ENCODE peak calls at places on chromosomes 11 and 22, in four cellular contexts. R is IMR-90, P is testis, J is thyroid gland. O is an unnamed sample.

GRCh38 chr11:117915672-117916235 is 13.4 kb downstream of the TMPRSS13 start:
- DNase-seq in P (no peak), R (no peak), J (no peak), O (peak; percentile 54)

GRCh38 chr11:34564807-34565241 is 51.2 kb upstream of the ELF5 start:
- DNase-seq in P (peak; percentile 30), R (no peak), J (peak; percentile 15), O (no peak)

GRCh38 chr22:31537019-31537535 is 40.7 kb downstream of the SFI1 start:
- DNase-seq in J (no peak), R (no peak), P (no peak), O (no peak)

GRCh38 chr11:73866586-73866996 is 10.1 kb downstream of the COA4 start:
- DNase-seq in R (peak; percentile 93), J (no peak), P (no peak), O (no peak)

GRCh38 chr11:117905524-117905923 is 23.7 kb downstream of the TMPRSS13 start:
- DNase-seq in J (no peak), P (no peak), R (no peak), O (no peak)

GRCh38 chr11:61526229-61526628 is 17.7 kb downstream of the LRRC10B start:
- DNase-seq in J (no peak), R (no peak), P (no peak), O (no peak)

GRCh38 chr22:45804319-45804985 is 132.8 kb downstream of the ATXN10 start:
- DNase-seq in P (no peak), R (no peak), J (no peak), O (no peak)

GRCh38 chr11:40293655-40294342 is 1165.7 kb downstream of the LRRC4C start:
- DNase-seq in J (peak; percentile 80), R (peak; percentile 92), P (peak; percentile 81), O (no peak)

GRCh38 chr11:11084337-11084736 is 226.5 kb upstream of the ZBED5 start:
- DNase-seq in J (no peak), P (no peak), R (no peak), O (no peak)

GRCh38 chr22:30868663-30869385 is 99.8 kb downstream of the MORC2 start:
- DNase-seq in R (peak; percentile 75), P (no peak), J (no peak), O (no peak)

GRCh38 chr11:8709002-8709672 is 26.5 kb downstream of the RPL27A start:
- DNase-seq in P (peak; percentile 92), R (peak; percentile 95), J (peak; percentile 76), O (no peak)

GRCh38 chr11:128796275-128796674 is 70.8 kb downstream of the KCNJ1 start:
- DNase-seq in R (peak; percentile 79), P (no peak), J (no peak), O (no peak)

GRCh38 chr11:108394744-108395284 is 72.5 kb downstream of the C11orf65 start:
- DNase-seq in J (no peak), R (no peak), P (no peak), O (no peak)

GRCh38 chr11:106503901-106504300 is 426.4 kb downstream of the AASDHPPT start:
- DNase-seq in P (no peak), J (no peak), R (no peak), O (no peak)

GRCh38 chr22:42655693-42656092 is 6.5 kb upstream of the CYB5R3 start:
- DNase-seq in J (no peak), P (no peak), R (no peak), O (peak; percentile 90)

GRCh38 chr11:121586727-121587126 is 134.0 kb upstream of the SORL1-AS1 start:
- DNase-seq in R (no peak), J (no peak), P (no peak), O (no peak)
- TF ChIP-seq POLR2A in R (no peak), J (no peak), P (no peak), O (no peak)

DNA sequence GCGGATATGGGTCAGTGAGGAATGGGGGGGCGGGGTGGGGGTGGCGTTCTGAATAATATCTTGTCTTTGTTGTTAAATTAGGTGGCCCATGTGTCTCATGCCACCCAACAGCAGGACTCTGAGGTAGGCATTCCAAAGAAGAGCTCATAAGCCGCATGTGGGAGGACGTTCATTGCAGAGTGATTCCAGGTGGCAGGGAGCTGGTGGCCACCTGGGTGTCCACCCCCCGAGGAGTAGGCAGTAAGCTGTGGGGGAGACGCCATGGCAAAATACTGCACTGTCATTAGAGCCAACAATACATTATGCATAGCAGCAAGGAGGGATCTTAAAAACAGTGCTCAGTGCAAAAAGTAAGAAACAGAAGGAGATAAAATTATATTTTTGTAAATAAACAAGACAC is 14.2 kb upstream of the CAPN5 start:
- DNase-seq in P (no peak), J (no peak), R (no peak), O (no peak)
- H3K4me3 ChIP-seq in P (no peak overlapping the region), J (no peak overlapping the region), R (no peak overlapping the region), O (no peak overlapping the region)

GRCh38 chr11:103624708-103625623 is 411.5 kb upstream of the DDI1 start:
- DNase-seq in P (no peak), R (peak; percentile 98), J (no peak), O (no peak)
- H3K27ac ChIP-seq in P (no peak overlapping the region), R (peak overlapping the region; percentile 96), J (no peak overlapping the region), O (no peak overlapping the region)

DNA sequence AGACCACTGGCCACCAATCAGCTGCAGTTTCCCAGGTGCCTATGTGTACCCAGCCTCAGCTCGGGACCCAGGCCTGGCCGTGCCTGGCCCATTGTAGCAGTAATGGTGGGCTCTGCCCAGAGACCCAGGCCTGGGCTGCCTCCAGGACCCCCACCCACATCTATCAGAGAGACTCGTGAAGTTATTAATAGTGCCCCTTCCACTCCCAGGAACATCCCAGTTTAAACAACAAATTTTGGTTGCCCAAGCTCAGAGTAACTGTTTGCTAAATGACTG is 42.5 kb downstream of the IGLL5 start:
- DNase-seq in P (no peak), J (no peak), R (no peak), O (no peak)
- TF ChIP-seq POLR2A in P (no peak), J (no peak), R (no peak), O (no peak)

DNA sequence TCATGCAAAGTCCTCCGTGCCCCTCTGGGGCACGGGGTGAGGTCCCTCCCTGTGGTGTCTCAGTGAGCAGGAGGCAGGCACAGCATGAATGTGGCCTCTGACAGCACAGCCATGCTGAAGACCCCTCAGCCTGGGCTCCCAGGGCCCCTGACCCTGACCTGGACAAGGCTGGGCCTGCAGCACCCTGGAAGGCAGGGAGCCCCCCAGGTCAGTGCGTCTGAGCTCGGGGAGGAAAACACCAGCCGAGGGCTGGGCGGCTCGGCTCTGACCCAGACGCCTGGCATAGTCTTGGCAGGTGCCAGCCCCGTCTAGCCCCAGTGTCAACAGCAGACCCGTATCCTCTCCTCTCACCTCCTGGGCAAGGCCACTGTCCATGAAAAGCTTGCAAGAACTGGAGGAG is 1276.6 kb downstream of the BRD1 start:
- DNase-seq in P (no peak), R (no peak), J (no peak), O (no peak)
- H3K4me3 ChIP-seq in P (no peak overlapping the region), R (no peak overlapping the region), J (no peak overlapping the region), O (no peak overlapping the region)

GRCh38 chr22:23180301-23180892 is at the start of gene BCR:
- DNase-seq in J (peak; percentile 78), R (peak; percentile 65), P (peak; percentile 83), O (peak; percentile 93)

GRCh38 chr22:23182289-23183106 is 2.2 kb downstream of the BCR start:
- DNase-seq in P (no peak), J (no peak), R (peak; percentile 19), O (no peak)

GRCh38 chr22:23181763-23182288 is 1.5 kb downstream of the BCR start:
- DNase-seq in P (no peak), J (no peak), R (no peak), O (peak; percentile 81)

GRCh38 chr22:23179381-23180294 is 671 bp upstream of the BCR start:
- DNase-seq in R (no peak), P (peak; percentile 43), J (peak; percentile 55), O (peak; percentile 85)

DNA sequence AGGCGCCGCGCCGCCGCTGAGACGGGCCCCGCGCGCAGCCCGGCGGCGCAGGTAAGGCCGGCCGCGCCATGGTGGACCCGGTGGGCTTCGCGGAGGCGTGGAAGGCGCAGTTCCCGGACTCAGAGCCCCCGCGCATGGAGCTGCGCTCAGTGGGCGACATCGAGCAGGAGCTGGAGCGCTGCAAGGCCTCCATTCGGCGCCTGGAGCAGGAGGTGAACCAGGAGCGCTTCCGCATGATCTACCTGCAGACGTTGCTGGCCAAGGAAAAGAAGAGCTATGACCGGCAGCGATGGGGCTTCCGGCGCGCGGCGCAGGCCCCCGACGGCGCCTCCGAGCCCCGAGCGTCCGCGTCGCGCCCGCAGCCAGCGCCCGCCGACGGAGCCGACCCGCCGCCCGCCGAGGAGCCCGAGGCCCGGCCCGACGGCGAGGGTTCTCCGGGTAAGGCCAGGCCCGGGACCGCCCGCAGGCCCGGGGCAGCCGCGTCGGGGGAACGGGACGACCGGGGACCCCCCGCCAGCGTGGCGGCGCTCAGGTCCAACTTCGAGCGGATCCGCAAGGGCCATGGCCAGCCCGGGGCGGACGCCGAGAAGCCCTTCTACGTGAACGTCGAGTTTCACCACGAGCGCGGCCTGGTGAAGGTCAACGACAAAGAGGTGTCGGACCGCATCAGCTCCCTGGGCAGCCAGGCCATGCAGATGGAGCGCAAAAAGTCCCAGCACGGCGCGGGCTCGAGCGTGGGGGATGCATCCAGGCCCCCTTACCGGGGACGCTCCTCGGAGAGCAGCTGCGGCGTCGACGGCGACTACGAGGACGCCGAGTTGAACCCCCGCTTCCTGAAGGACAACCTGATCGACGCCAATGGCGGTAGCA is 819 bp downstream of the BCR start:
- DNase-seq in J (peak; percentile 48), R (no peak), P (no peak), O (peak; percentile 88)
- H3K27ac ChIP-seq in J (peak overlapping the region; percentile 74), R (peak overlapping the region; percentile 40), P (no peak overlapping the region), O (no peak overlapping the region)

DNA sequence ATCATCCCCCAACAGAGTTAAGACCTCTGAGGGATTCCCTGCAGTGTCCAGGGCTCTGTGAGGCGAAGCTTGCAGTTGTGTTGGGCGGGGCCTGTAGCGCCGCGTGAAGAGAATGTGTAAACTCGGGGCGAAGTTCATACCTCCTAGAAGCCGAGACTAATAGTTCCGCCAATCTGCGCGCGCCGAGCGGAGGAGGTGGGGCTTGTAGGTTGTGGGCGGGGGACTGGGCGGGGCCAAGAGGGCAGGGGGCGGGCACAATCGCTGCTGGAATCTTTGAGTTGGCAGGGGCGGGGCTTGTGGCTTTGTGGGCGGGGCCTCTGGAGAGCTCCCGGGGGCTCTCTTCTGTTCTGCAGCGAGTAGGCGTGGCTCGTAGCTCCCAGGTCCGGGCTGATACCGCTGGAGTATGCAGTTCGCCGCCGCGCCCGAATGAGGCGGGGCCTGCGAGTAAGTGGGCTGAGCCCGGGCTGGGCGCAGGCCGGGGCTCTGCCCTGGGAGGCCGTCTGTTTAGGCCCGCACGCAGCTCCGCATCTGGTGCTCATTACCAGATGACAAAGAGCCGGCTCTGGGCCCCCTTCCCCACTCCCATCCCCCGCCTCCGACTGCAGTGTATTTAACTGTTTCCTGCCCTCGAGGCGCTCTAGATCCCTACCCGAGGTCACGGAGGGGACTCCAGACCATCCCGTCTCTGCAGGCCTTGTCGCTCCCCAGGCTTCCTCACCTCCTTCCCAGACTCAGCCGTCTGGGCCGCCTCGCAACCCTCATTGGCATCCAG is 4.1 kb downstream of the CD248 start:
- DNase-seq in P (peak; percentile 98), J (peak; percentile 96), R (peak; percentile 99), O (peak; percentile 100)
- TF ChIP-seq POLR2A in P (no peak), J (no peak), R (peak; percentile 68), O (no peak)

O was measured in spleen.